ENCODE peak calls at places on chromosomes 16 and 17, in four cellular contexts. Q is aorta, U is suprapubic skin, Z is GM23248. V is an unnamed sample. For H3K4me1, the result is how much of the 10 kb centered on the place peaks cover.

GRCh38 chr17:20930065-20930760 is 112.6 kb downstream of the USP22 start:
- DNase-seq in Q (no peak), U (no peak), Z (peak), V (no peak)

GRCh38 chr16:57984443-57985203 is 13.7 kb upstream of the CNGB1 start:
- DNase-seq in Q (peak), U (peak), Z (peak), V (peak)

GRCh38 chr17:38748329-38749221 is at the start of gene PCGF2:
- DNase-seq in Q (peak), U (peak), Z (peak), V (peak)

GRCh38 chr17:80798595-80799552 is 192.8 kb upstream of the CHMP6 start:
- DNase-seq in Q (no peak), U (peak), Z (no peak), V (peak)

GRCh38 chr17:43015579-43015978 is 6.6 kb downstream of the VAT1 start:
- DNase-seq in Q (peak), U (no peak), Z (no peak), V (peak)

GRCh38 chr17:10105513-10106001 is 92.8 kb downstream of the GAS7 start:
- DNase-seq in Q (no peak), U (peak), Z (peak), V (peak)

GRCh38 chr17:29722411-29723198 is 99.9 kb upstream of the CORO6 start:
- DNase-seq in Q (peak), U (no peak), Z (peak), V (no peak)

GRCh38 chr16:14462811-14463210 is 167.2 kb downstream of the PARN start:
- DNase-seq in Q (no peak), U (no peak), Z (peak), V (no peak)

GRCh38 chr17:81660441-81660840 is 4.1 kb upstream of the PDE6G start:
- DNase-seq in Q (no peak), U (no peak), Z (no peak), V (no peak)

GRCh38 chr16:72876221-72876620 is 171.7 kb downstream of the ZFHX3 start:
- DNase-seq in Q (peak), U (peak), Z (no peak), V (no peak)

GRCh38 chr17:43830510-43831145 is 2.3 kb downstream of the MPP3 start:
- DNase-seq in Q (no peak), U (no peak), Z (no peak), V (no peak)

GRCh38 chr16:49645263-49645662 is 210.6 kb downstream of the ZNF423 start:
- DNase-seq in Q (no peak), U (no peak), Z (no peak), V (no peak)
- H3K4me1 ChIP-seq in Q (under half), U (under half), Z (under half), V (under half)

GRCh38 chr17:63704259-63704576 is 4.3 kb upstream of the LIMD2 start:
- DNase-seq in Q (no peak), U (peak), Z (no peak), V (peak)
- H3K4me1 ChIP-seq in Q (under half), U (under half), Z (under half), V (under half)

DNA sequence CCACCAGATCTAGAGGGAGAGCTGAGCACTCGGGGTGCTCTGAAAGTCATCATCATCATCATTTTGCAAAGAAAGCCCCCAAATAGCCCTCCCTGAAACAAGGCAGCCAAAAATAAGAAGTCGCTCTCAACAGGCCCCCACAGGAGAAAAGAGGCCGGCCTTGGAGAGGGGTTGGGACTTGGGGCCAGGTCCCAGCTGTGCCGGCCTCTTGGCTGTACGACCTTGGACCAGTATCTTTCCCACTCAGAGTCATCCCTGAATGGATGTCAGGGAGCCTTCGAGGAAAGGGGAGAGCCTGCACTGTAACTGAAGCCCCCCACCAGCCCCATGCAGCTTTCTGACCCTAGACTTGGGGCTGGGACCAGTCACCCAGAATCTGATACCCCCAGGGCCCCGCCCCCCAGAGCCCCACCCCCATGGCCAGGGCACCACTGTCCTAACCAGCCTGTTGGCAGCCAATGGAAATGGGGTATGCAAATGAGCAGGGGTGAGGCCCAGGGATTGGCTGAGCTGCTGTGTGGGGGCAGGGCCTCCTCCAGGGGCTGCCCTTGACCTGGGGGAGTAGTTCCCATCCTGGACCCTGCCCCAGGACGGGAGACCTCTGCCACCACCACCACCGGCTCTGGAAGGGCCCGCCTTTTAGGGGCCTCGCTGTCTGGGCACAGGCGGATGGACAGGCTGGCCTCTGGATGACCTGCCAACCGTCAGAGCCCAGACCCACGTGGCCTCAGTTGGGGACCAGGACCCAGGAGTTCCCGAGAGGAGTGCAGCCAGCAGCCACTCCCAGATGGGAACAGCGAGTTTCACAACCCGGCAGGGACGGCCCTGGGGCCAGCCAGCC is 15.4 kb downstream of the ZFPM1 start:
- DNase-seq in Q (no peak), U (no peak), Z (peak), V (no peak)
- H3K4me1 ChIP-seq in Q (under half), U (under half), Z (under half), V (under half)

GRCh38 chr17:40106760-40107265 is 6.4 kb upstream of the NR1D1 start:
- DNase-seq in Q (peak), U (no peak), Z (no peak), V (no peak)
- H3K4me1 ChIP-seq in Q (under half), U (half or more), Z (half or more), V (half or more)

DNA sequence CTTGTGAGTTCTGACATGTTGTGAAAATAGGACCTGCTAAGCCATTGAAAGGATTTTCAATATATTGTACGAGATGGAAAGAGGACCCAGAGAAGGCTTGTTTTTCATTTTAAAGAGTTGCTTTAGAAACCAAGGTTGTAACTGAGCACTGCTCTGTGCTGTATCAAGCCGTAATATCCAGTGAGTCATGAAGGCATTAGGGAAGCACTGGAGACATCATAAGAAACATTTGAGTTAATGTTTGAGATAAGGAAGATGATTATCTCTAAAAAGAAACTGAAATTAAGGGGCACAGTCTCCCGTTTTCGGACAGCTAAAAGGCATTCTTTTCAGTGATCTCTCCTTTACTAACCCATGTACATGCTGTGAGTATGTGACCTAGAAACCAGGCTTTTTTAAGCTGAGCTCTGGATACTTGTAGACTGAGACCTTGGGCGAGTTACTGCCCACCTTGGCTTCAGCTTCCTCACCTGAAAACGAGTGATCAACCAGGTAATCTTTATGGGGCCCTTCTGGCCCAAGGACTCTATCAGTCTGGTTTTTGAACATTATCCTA is 149.2 kb upstream of the TBX2 start:
- DNase-seq in Q (no peak), U (no peak), Z (peak), V (no peak)
- H3K4me1 ChIP-seq in Q (under half), U (under half), Z (under half), V (under half)

DNA sequence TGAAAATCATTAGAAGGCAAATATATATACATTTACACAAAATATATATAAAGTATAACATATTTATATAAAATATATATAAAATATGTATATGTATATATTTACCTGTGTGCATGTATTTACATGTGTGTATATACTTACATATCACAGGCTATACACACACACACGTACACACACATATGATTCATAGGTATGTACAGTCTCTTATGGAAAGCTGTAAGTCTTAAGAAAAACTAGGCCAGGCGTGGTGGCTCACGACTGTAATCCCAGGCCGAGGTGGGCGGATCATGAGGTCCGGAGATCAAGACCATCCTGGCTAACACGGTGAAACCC is 14.7 kb downstream of the TOM1L2 start:
- DNase-seq in Q (no peak), U (no peak), Z (peak), V (no peak)
- H3K4me1 ChIP-seq in Q (under half), U (under half), Z (under half), V (under half)

GRCh38 chr17:49217651-49218413 is 7.3 kb downstream of the ABI3 start:
- DNase-seq in Q (peak), U (no peak), Z (no peak), V (peak)

GRCh38 chr17:49216482-49216881 is 6.0 kb downstream of the ABI3 start:
- DNase-seq in Q (no peak), U (no peak), Z (no peak), V (no peak)

GRCh38 chr17:49219987-49220386 is 9.5 kb downstream of the ABI3 start:
- DNase-seq in Q (no peak), U (no peak), Z (no peak), V (peak)

GRCh38 chr17:49216953-49217650 is 6.6 kb downstream of the ABI3 start:
- DNase-seq in Q (peak), U (no peak), Z (no peak), V (peak)

DNA sequence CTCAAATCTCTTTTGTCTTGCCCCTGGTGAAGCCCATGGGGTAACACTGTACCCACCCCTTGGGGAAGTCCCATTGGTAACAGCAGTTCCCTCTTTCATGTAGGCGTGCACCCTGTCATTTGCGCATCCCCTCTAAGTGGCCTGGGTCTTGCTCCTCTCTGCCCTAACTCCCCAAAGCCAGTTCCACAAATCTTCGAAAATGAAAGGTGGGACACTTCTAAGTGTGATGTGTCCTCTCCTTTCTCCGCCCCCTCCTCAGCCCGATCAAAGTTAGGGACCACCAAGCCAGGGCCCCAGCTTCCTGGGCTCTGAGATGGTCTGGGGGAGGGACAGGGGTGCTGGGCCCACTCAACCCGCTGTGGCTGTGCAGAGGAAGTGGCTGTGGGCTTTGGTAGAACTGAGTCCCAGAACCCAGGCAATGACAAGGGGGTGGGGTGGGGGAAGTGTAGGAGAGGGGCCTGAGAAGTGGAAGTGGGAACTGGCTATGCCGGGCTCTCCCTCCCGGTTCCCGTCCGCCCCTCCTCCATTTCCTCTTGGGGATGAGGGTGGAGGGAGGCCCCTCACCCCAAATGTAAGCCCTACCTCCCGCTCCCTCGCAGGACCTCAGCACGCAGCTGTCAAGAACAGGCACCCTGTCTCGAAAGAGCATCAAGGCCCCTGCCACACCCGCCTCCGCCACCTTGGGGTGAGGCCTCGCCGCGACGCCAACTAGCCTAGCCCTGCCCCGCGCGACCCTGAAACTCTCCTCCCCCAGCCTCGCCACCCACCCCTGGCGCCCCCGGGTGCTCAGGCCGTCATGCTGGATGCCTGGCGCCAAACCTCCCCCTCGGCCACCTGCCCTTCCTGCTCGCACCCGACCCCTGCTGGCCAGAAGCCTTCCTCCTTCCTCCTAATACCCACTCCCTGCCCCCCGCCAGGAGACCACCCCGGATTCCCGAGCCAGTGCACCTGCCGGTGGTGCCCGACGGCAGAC is 8.7 kb downstream of the ABI3 start:
- DNase-seq in Q (peak), U (no peak), Z (no peak), V (peak)
- H3K4me1 ChIP-seq in Q (under half), U (under half), Z (under half), V (under half)

DNA sequence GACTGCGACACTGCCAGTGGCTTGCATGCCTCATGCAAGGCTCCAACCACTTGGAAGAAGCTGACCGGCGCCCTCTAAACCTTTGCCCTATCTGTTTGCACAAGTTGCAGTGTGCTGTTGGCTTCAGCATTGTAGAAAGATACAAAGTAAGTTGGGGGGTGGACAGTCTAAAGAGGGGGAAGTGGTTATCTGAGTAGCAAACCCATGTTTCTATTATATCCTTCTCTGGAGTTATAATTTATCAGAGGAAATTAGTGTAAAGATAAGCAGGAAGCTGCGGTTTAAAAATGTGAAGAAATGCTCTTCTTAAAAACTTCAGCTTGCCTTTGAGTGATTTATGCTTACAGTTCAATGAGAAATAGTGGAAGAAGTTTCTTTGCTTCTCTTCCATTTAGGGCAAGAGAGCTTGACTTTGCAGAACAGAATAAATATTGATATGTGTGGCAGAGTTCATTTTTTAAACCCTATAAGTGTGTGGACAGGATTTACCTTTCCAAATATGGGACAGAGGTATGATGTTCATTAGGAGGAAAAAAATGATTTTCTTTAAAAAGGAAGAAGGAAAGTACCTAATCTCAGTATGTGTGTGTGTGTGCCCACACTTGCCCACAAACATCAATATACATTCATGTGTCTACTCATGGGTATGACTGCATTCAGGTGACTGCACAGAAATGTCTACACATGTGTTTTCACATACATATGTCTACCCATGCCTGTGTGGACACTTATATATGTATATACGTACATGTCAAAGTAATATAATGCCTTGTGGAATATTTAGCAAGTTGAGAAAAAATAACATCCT is 8.1 kb downstream of the AMZ2 start:
- DNase-seq in Q (no peak), U (no peak), Z (no peak), V (no peak)
- H3K4me1 ChIP-seq in Q (under half), U (under half), Z (under half), V (under half)

GRCh38 chr17:7583253-7584109 is at the start of gene MPDU1:
- DNase-seq in Q (peak), U (peak), Z (peak), V (peak)

GRCh38 chr17:7582401-7583252 is 1.0 kb upstream of the MPDU1 start:
- DNase-seq in Q (peak), U (no peak), Z (no peak), V (peak)

GRCh38 chr17:7579839-7580630 is 597 bp downstream of the CD68 start:
- DNase-seq in Q (peak), U (no peak), Z (no peak), V (peak)

GRCh38 chr17:7579001-7579838 is at the start of gene CD68:
- DNase-seq in Q (peak), U (no peak), Z (peak), V (peak)

GRCh38 chr17:7580631-7581554 is 1.5 kb downstream of the CD68 start:
- DNase-seq in Q (no peak), U (no peak), Z (no peak), V (peak)
- H3K4me1 ChIP-seq in Q (under half), U (half or more), Z (under half), V (under half)

GRCh38 chr16:11561440-11561797 is 25.3 kb downstream of the LITAF start:
- DNase-seq in Q (no peak), U (no peak), Z (no peak), V (peak)

GRCh38 chr16:11562941-11563340 is 23.8 kb downstream of the LITAF start:
- DNase-seq in Q (peak), U (no peak), Z (no peak), V (peak)

GRCh38 chr16:11560701-11561439 is 25.8 kb downstream of the LITAF start:
- DNase-seq in Q (no peak), U (no peak), Z (no peak), V (peak)

GRCh38 chr16:11562411-11562810 is 24.3 kb downstream of the LITAF start:
- DNase-seq in Q (no peak), U (no peak), Z (no peak), V (no peak)

GRCh38 chr16:11561856-11562255 is 24.9 kb downstream of the LITAF start:
- DNase-seq in Q (no peak), U (no peak), Z (no peak), V (peak)
- H3K4me1 ChIP-seq in Q (under half), U (half or more), Z (under half), V (under half)

V was measured in kidney.